ENCODE peak calls at places on chromosomes 12 and 14, in ten cellular contexts. B is fibroblast of pulmonary artery, U is mesendoderm, V is hepatocyte, H is GM12865, K is psoas muscle, D is AG04449, F is AG10803, W is fibroblast of mammary gland, J is right cardiac atrium. T is an unnamed sample.

GRCh38 chr12:102816816-102817434 is 100.1 kb downstream of the PAH start:
- DNase-seq in B (peak), U (peak), V (peak), H (peak), K (no peak), D (peak), F (peak), W (peak), J (no peak), T (peak)

GRCh38 chr12:112992541-112993398 is 14.5 kb downstream of the OAS2 start:
- DNase-seq in B (peak), U (peak), V (peak), H (peak), K (peak), D (no peak), F (peak), W (peak), J (peak), T (peak)

GRCh38 chr12:130431176-130431575 is 93.5 kb downstream of the PIWIL1 start:
- DNase-seq in B (no peak), U (no peak), V (no peak), H (no peak), K (no peak), D (no peak), F (no peak), W (no peak), J (no peak), T (no peak)

GRCh38 chr14:55245657-55246268 is 25.5 kb upstream of the FBXO34 start:
- DNase-seq in B (peak), U (peak), V (peak), H (peak), K (no peak), D (no peak), F (peak), W (peak), J (no peak), T (peak)

GRCh38 chr14:55221186-55221585 is 29.8 kb upstream of the DLGAP5 start:
- DNase-seq in B (peak), U (no peak), V (no peak), H (no peak), K (no peak), D (peak), F (peak), W (peak), J (no peak), T (peak)

GRCh38 chr14:75906680-75907280 is 75.0 kb downstream of the TGFB3 start:
- DNase-seq in B (peak), U (peak), V (peak), H (peak), K (peak), D (no peak), F (peak), W (peak), J (peak), T (peak)

GRCh38 chr12:31973818-31974217 is 14.6 kb downstream of the RESF1 start:
- DNase-seq in B (no peak), U (no peak), V (no peak), H (no peak), K (no peak), D (no peak), F (no peak), W (no peak), J (no peak), T (no peak)

GRCh38 chr12:3315201-3315661 is 175.8 kb upstream of the PRMT8 start:
- DNase-seq in B (peak), U (no peak), V (no peak), H (no peak), K (peak), D (no peak), F (peak), W (peak), J (peak), T (peak)

GRCh38 chr12:91196436-91196835 is 13.8 kb upstream of the DCN start:
- DNase-seq in B (no peak), U (no peak), V (no peak), H (no peak), K (no peak), D (no peak), F (no peak), W (no peak), J (no peak), T (no peak)

GRCh38 chr14:72054929-72055328 is 122.7 kb downstream of the RGS6 start:
- DNase-seq in B (no peak), U (no peak), V (no peak), H (peak), K (no peak), D (no peak), F (no peak), W (no peak), J (no peak), T (no peak)

GRCh38 chr14:59297070-59297766 is 108.8 kb downstream of the DAAM1 start:
- DNase-seq in B (peak), U (no peak), V (no peak), H (no peak), K (no peak), D (no peak), F (no peak), W (no peak), J (peak), T (no peak)

GRCh38 chr12:41289461-41289860 is 101.3 kb downstream of the PDZRN4 start:
- DNase-seq in B (no peak), U (no peak), V (no peak), H (no peak), K (no peak), D (no peak), F (no peak), W (no peak), J (no peak), T (no peak)

GRCh38 chr14:28831126-28831525 is 64.5 kb downstream of the FOXG1 start:
- DNase-seq in B (no peak), U (no peak), V (no peak), H (peak), K (no peak), D (no peak), F (no peak), W (no peak), J (no peak), T (no peak)

GRCh38 chr14:60777856-60778578 is 43.5 kb downstream of the MNAT1 start:
- DNase-seq in B (peak), U (no peak), V (no peak), H (no peak), K (no peak), D (peak), F (peak), W (peak), J (no peak), T (peak)

GRCh38 chr14:94612580-94613554 is 676 bp downstream of the SERPINA3 start:
- DNase-seq in B (peak), U (no peak), V (no peak), H (no peak), K (no peak), D (no peak), F (peak), W (no peak), J (peak), T (peak)

GRCh38 chr12:122834229-122834920 is 882 bp upstream of the HIP1R start:
- DNase-seq in B (peak), U (peak), V (peak), H (no peak), K (no peak), D (no peak), F (peak), W (peak), J (peak), T (peak)

GRCh38 chr14:20998139-20998538 is 954 bp upstream of the SLC39A2 start:
- DNase-seq in B (no peak), U (peak), V (no peak), H (no peak), K (no peak), D (no peak), F (no peak), W (no peak), J (no peak), T (no peak)

GRCh38 chr12:4588916-4589315 is 26.9 kb downstream of the DYRK4 start:
- DNase-seq in B (no peak), U (no peak), V (no peak), H (no peak), K (no peak), D (no peak), F (no peak), W (no peak), J (no peak), T (no peak)

GRCh38 chr14:75258079-75258802 is 20.4 kb upstream of the FOS start:
- DNase-seq in B (peak), U (no peak), V (peak), H (no peak), K (peak), D (no peak), F (peak), W (peak), J (peak), T (peak)

GRCh38 chr12:124626841-124627502 is 59.6 kb upstream of the NCOR2 start:
- DNase-seq in B (peak), U (no peak), V (peak), H (no peak), K (peak), D (no peak), F (peak), W (peak), J (peak), T (peak)

GRCh38 chr14:91835197-91835919 is 32.0 kb downstream of the TC2N start:
- DNase-seq in B (no peak), U (peak), V (peak), H (peak), K (no peak), D (no peak), F (no peak), W (no peak), J (no peak), T (no peak)

GRCh38 chr12:79959484-79959883 is 24.6 kb upstream of the PPP1R12A start:
- DNase-seq in B (peak), U (no peak), V (no peak), H (no peak), K (no peak), D (no peak), F (no peak), W (no peak), J (no peak), T (no peak)

GRCh38 chr14:59254146-59254910 is 65.9 kb downstream of the DAAM1 start:
- DNase-seq in B (peak), U (peak), V (peak), H (no peak), K (peak), D (peak), F (peak), W (peak), J (peak), T (peak)

GRCh38 chr12:91361864-91362263 is 179.2 kb upstream of the DCN start:
- DNase-seq in B (peak), U (peak), V (peak), H (peak), K (no peak), D (no peak), F (peak), W (peak), J (no peak), T (peak)

GRCh38 chr14:32102152-32102787 is 25.2 kb downstream of the ARHGAP5 start:
- DNase-seq in B (no peak), U (no peak), V (no peak), H (peak), K (no peak), D (no peak), F (no peak), W (no peak), J (no peak), T (no peak)

GRCh38 chr14:61950340-61950739 is 188.1 kb downstream of the SNAPC1 start:
- DNase-seq in B (no peak), U (no peak), V (no peak), H (no peak), K (no peak), D (no peak), F (no peak), W (no peak), J (no peak), T (no peak)

GRCh38 chr14:88005050-88005481 is at the start of gene GPR65:
- DNase-seq in B (peak), U (no peak), V (no peak), H (peak), K (no peak), D (no peak), F (peak), W (peak), J (no peak), T (peak)

GRCh38 chr14:21539154-21539940 is 13.2 kb upstream of the SALL2 start:
- DNase-seq in B (no peak), U (peak), V (no peak), H (no peak), K (no peak), D (no peak), F (no peak), W (no peak), J (no peak), T (no peak)

GRCh38 chr12:49208146-49208545 is 19.3 kb upstream of the TUBA1A start:
- DNase-seq in B (no peak), U (no peak), V (no peak), H (no peak), K (no peak), D (no peak), F (no peak), W (no peak), J (no peak), T (no peak)
- H3K4me3 ChIP-seq in B (no peak), U (no peak), V (no peak), H (no peak), K (no peak), D (no peak), F (no peak), W (no peak), J (no peak), T (no peak)

DNA sequence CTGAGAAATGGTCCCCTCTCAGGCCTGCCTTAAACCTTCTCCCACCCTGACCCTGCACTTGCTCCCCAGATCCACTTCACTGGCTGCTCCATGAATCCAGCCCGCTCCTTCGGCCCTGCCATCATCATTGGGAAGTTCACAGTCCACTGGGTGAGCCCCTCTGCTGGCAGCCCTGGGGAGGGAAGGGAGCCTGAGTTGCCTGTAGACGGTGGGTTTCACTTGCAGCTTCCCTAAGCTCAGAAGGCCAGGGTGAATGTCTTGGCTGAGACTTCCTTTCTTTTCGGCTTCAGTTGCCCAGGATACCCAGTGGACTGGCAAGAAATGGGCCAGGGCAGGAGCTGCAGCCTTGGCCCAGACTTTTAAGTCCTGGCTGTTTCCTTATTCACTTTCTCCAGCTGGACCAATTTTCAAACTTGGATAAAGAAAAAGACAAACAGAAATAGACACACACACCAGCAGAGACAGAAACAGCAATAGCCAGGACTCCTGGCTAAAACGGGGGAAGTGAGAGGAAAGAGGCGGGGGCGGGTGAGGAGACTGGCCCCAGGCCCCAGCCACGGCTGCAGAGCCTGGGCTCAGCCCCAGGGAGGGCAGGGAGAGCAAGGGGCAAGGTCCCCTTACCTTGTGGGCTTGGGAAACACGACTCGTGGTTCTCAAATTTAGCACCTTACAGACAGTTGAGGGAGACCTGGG is 2.1 kb downstream of the AQP6 start:
- DNase-seq in B (no peak), U (no peak), V (no peak), H (no peak), K (no peak), D (no peak), F (no peak), W (no peak), J (no peak), T (no peak)
- H3K4me3 ChIP-seq in B (no peak), U (no peak), V (no peak), H (no peak), K (no peak), D (no peak), F (no peak), W (no peak), J (no peak), T (no peak)

GRCh38 chr14:73710737-73711136 is 3.4 kb downstream of the PNMA1 start:
- DNase-seq in B (no peak), U (no peak), V (no peak), H (no peak), K (no peak), D (no peak), F (no peak), W (no peak), J (no peak), T (no peak)

GRCh38 chr14:73712540-73713141 is 1.5 kb downstream of the PNMA1 start:
- DNase-seq in B (no peak), U (peak), V (peak), H (peak), K (no peak), D (no peak), F (no peak), W (no peak), J (peak), T (peak)

GRCh38 chr14:73713206-73713803 is 879 bp downstream of the PNMA1 start:
- DNase-seq in B (no peak), U (no peak), V (no peak), H (no peak), K (no peak), D (no peak), F (no peak), W (no peak), J (no peak), T (no peak)

GRCh38 chr14:73713804-73714655 is at the start of gene PNMA1:
- DNase-seq in B (peak), U (peak), V (peak), H (peak), K (peak), D (no peak), F (peak), W (peak), J (peak), T (peak)

DNA sequence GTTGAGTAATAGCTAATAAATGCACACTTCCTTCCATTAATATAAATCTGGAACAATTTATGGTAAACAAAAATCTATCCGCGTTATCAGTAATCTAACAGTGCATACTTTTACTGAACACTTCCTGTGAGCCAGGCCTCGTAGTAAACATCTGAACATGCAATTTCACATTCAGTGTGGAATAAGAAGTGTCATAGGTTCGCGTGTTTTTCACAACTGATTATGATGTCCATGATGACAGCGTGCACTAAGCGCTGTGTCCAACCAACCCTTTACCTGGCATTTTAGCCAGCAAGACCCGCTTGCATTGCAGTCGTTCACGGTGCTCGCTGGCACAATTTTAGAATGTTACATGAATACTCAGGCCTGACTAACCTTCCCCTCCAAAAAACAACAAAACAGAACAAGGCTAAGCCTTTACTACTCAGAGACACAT is 2.1 kb downstream of the PNMA1 start:
- DNase-seq in B (no peak), U (no peak), V (no peak), H (no peak), K (no peak), D (no peak), F (no peak), W (no peak), J (no peak), T (no peak)
- H3K4me3 ChIP-seq in B (peak), U (no peak), V (peak), H (peak), K (peak), D (peak), F (peak), W (peak), J (peak), T (peak)

GRCh38 chr12:53999596-54000104 is 311 bp upstream of the HOXC9 start:
- DNase-seq in B (peak), U (no peak), V (no peak), H (no peak), K (peak), D (no peak), F (peak), W (peak), J (no peak), T (no peak)
- H3K4me3 ChIP-seq in B (peak), U (no peak), V (no peak), H (no peak), K (peak), D (peak), F (peak), W (peak), J (peak), T (no peak)

GRCh38 chr12:50699940-50700339 is 64.0 kb upstream of the ATF1 start:
- DNase-seq in B (no peak), U (no peak), V (no peak), H (no peak), K (no peak), D (no peak), F (no peak), W (no peak), J (no peak), T (peak)
- H3K4me3 ChIP-seq in B (no peak), U (no peak), V (no peak), H (no peak), K (no peak), D (no peak), F (no peak), W (no peak), J (no peak), T (no peak)

GRCh38 chr14:100308112-100308792 is 2.0 kb upstream of the SLC25A29 start:
- DNase-seq in B (no peak), U (peak), V (no peak), H (no peak), K (no peak), D (no peak), F (no peak), W (no peak), J (no peak), T (no peak)
- H3K4me3 ChIP-seq in B (peak), U (no peak), V (peak), H (no peak), K (peak), D (peak), F (no peak), W (no peak), J (no peak), T (no peak)

GRCh38 chr14:99268776-99269510 is 3.1 kb downstream of the BCL11B start:
- DNase-seq in B (no peak), U (no peak), V (no peak), H (no peak), K (no peak), D (no peak), F (no peak), W (no peak), J (no peak), T (no peak)

GRCh38 chr14:99267871-99268775 is 3.9 kb downstream of the BCL11B start:
- DNase-seq in B (no peak), U (peak), V (no peak), H (no peak), K (no peak), D (no peak), F (no peak), W (no peak), J (no peak), T (no peak)

GRCh38 chr14:99265571-99265970 is 6.4 kb downstream of the BCL11B start:
- DNase-seq in B (no peak), U (no peak), V (no peak), H (no peak), K (no peak), D (no peak), F (no peak), W (no peak), J (no peak), T (no peak)

GRCh38 chr14:99264691-99265090 is 7.3 kb downstream of the BCL11B start:
- DNase-seq in B (no peak), U (no peak), V (no peak), H (no peak), K (no peak), D (no peak), F (no peak), W (no peak), J (no peak), T (no peak)

DNA sequence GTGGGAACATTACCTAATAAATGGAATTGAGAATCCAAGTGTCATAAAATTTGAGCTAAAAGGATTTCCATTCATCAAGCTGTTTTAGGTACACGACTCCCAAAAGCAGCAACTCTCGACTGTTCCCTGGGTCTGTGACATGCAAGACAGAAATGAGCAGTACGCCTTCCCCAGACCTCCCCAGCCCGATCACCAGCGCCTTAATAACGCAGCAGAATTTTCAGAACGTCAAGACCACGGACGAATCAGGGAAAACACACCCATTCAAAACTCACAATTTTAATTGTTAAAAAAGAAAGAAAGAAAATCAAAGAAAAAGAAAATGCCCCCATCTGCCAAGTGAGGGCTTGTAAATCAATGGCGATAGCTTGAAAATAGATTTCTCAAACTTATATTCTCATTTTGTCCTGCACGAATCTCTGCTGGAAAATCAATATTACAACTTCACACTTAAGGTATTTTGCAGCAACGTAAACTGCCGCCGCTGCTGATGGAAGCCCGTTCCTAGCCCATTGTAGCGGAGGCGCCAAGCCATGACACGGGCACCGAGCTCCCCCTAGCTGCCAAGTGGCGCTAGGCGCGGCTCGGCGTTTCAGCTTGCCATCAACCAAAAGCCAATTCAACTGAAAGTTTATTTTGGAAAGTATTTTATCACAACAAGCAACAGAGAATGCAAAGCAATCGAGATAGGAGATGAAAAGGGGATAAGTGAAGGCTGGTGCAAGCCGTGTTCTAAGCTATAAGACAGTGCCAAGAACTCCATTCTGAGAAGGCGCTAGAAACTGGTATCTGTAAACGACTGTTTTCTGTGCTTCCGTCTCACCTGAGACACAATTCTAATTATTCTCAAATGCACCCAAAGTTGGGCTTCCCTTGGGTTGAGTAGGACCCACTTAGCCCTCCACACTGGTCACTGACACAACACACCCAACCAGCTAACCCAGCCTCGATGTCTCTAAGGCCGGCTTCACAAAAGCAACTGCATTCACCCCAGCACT is 5.5 kb downstream of the BCL11B start:
- DNase-seq in B (peak), U (peak), V (peak), H (peak), K (peak), D (peak), F (peak), W (peak), J (peak), T (peak)
- H3K4me3 ChIP-seq in B (no peak), U (no peak), V (no peak), H (no peak), K (no peak), D (no peak), F (peak), W (no peak), J (no peak), T (no peak)